ENCODE peak calls at places on chromosomes 6 and 20, in five cellular contexts. M is IMR-90, Z is K562, B is GM12878, J is HepG2. E is an unnamed sample.

GRCh38 chr6:154615483-154616025 is 105.1 kb upstream of the CNKSR3 start:
- DNase-seq in B (no peak), J (peak), Z (peak), M (peak), E (peak)

GRCh38 chr20:5080384-5080877 is 39.3 kb downstream of the PCNA start:
- DNase-seq in Z (no peak), M (peak), J (no peak), B (peak), E (no peak)

GRCh38 chr20:19713851-19714716 is 44.0 kb upstream of the RIN2 start:
- DNase-seq in B (no peak), Z (no peak), M (no peak), J (no peak), E (no peak)

GRCh38 chr6:14372738-14373484 is 255.3 kb downstream of the CD83 start:
- DNase-seq in M (no peak), B (no peak), J (no peak), Z (peak), E (no peak)

GRCh38 chr6:40265615-40266014 is 321.5 kb downstream of the LRFN2 start:
- DNase-seq in Z (no peak), M (no peak), B (no peak), J (no peak), E (no peak)

GRCh38 chr6:167906899-167907298 is 80.2 kb downstream of the AFDN start:
- DNase-seq in M (no peak), J (no peak), Z (no peak), B (no peak), E (peak)

GRCh38 chr6:28543671-28544131 is 18.0 kb downstream of the GPX5 start:
- DNase-seq in M (no peak), J (no peak), Z (no peak), B (no peak), E (peak)

GRCh38 chr6:100435299-100435698 is 29.4 kb downstream of the SIM1 start:
- DNase-seq in M (no peak), B (no peak), Z (no peak), J (no peak), E (no peak)

GRCh38 chr6:1390805-1391511 is 1.6 kb downstream of the FOXF2 start:
- DNase-seq in Z (no peak), M (peak), J (no peak), B (no peak), E (no peak)

GRCh38 chr20:57714409-57715267 is 4.8 kb upstream of the PMEPA1 start:
- DNase-seq in J (no peak), M (peak), B (no peak), Z (no peak), E (no peak)

GRCh38 chr6:12279322-12280098 is 10.7 kb upstream of the EDN1 start:
- DNase-seq in B (no peak), M (no peak), Z (no peak), J (no peak), E (no peak)

GRCh38 chr6:90362273-90362672 is 65.6 kb upstream of the BACH2 start:
- DNase-seq in M (peak), J (no peak), B (no peak), Z (no peak), E (no peak)
- TF ChIP-seq SMC3 in M (no peak), J (no peak), B (no peak), Z (no peak), E (no peak)

GRCh38 chr6:136405410-136406029 is 115.9 kb upstream of the BCLAF1 start:
- DNase-seq in B (no peak), Z (no peak), J (no peak), M (no peak), E (no peak)
- H3K9ac ChIP-seq in B (no peak), Z (no peak), J (no peak), M (no peak), E (no peak)

GRCh38 chr6:132797975-132798819 is at the start of gene SLC18B1:
- DNase-seq in M (peak), Z (peak), J (peak), B (no peak), E (peak)
- TF ChIP-seq SMC3 in M (no peak), Z (no peak), J (no peak), B (no peak), E (no peak)

GRCh38 chr6:3591970-3592369 is 135.1 kb upstream of the SLC22A23 start:
- DNase-seq in M (no peak), Z (no peak), J (no peak), B (no peak), E (no peak)
- H3K9ac ChIP-seq in M (no peak), Z (no peak), J (no peak), B (no peak), E (no peak)

E was measured in SK-N-SH.